ENCODE peak calls at places on chromosome 5, in nine cellular contexts. C is IMR-90, T is Daoy, L is right cardiac atrium, Y is DMS53, G is caudate nucleus, W is spleen, E is tibial artery, X is C1 segment of cervical spinal cord. K is an unnamed sample.

GRCh38 chr5:131005963-131006684 is 158.9 kb downstream of the HINT1 start:
- DNase-seq in G (no peak), C (no peak), T (no peak), L (no peak), E (no peak), Y (peak), X (no peak), W (no peak), K (no peak)

GRCh38 chr5:79062431-79062830 is 7.0 kb downstream of the DMGDH start:
- DNase-seq in T (no peak), X (no peak), C (no peak), L (no peak), W (no peak), G (no peak), E (no peak), Y (no peak), K (no peak)

GRCh38 chr5:150782850-150783249 is 4.3 kb downstream of the SMIM3 start:
- DNase-seq in Y (peak), G (no peak), W (no peak), X (no peak), C (no peak), E (no peak), T (no peak), L (no peak), K (no peak)

GRCh38 chr5:68356623-68357022 is 141.1 kb downstream of the PIK3R1 start:
- DNase-seq in X (no peak), L (no peak), E (no peak), G (no peak), W (no peak), Y (no peak), C (no peak), T (no peak), K (no peak)

GRCh38 chr5:54570923-54571322 is 53.4 kb downstream of the SNX18 start:
- DNase-seq in Y (no peak), L (peak), E (peak), X (peak), T (no peak), G (peak), W (no peak), C (peak), K (no peak)

GRCh38 chr5:150077060-150077459 is 9.3 kb downstream of the CSF1R start:
- DNase-seq in W (peak), G (no peak), C (no peak), L (no peak), Y (no peak), X (no peak), E (no peak), T (no peak), K (no peak)

GRCh38 chr5:56910123-56910951 is 941 bp downstream of the SETD9 start:
- DNase-seq in T (peak), X (no peak), E (no peak), G (no peak), C (no peak), Y (peak), W (peak), L (peak), K (peak)

GRCh38 chr5:10572451-10572850 is 8.6 kb downstream of the ANKRD33B start:
- DNase-seq in Y (no peak), W (peak), C (no peak), L (no peak), X (no peak), T (no peak), E (no peak), G (no peak), K (no peak)

GRCh38 chr5:77306531-77306930 is 96.1 kb downstream of the PDE8B start:
- DNase-seq in G (peak), C (no peak), E (no peak), Y (no peak), W (no peak), X (no peak), L (no peak), T (no peak), K (no peak)

GRCh38 chr5:178213748-178214151 is 9.4 kb downstream of the HNRNPAB start:
- DNase-seq in W (peak), C (no peak), E (no peak), G (no peak), L (no peak), Y (no peak), X (no peak), T (no peak), K (no peak)

GRCh38 chr5:84113246-84114118 is 271.2 kb downstream of the EDIL3 start:
- DNase-seq in X (no peak), T (peak), E (no peak), W (no peak), C (peak), Y (peak), L (no peak), G (no peak), K (no peak)

GRCh38 chr5:1884638-1885475 is 2.1 kb upstream of the IRX4 start:
- DNase-seq in W (no peak), T (no peak), E (no peak), C (no peak), Y (no peak), X (no peak), G (no peak), L (peak), K (no peak)

GRCh38 chr5:140821375-140822280 is at the start of gene PCDHA5:
- DNase-seq in L (peak), W (no peak), T (no peak), Y (peak), E (no peak), G (peak), X (no peak), C (no peak), K (peak)

K was measured in activated CD8-positive, alpha-beta T cell treated with anti-CD3 and anti-CD28 coated beads for 36 hours.